ENCODE peak calls at places on chromosomes 4 and X, in six cellular contexts. X is putamen; B is stimulated activated CD4-positive, alpha-beta T cell treated with anti-CD3 and anti-CD28 coated beads, Interleukin-4, amount 100 ng/mL, for 48 hours; J is progenitor cell of endocrine pancreas; G is kidney epithelial cell; D is NCI-H2107. Q is an unnamed sample.
A peak's percentile ranks its signal among the peaks of the same experiment; 100 is the strongest.

GRCh38 chr4:7043521-7044414 is 596 bp downstream of the TADA2B start:
- DNase-seq in X (no peak), J (peak; percentile 44), D (no peak), G (no peak), B (peak; percentile 38), Q (peak; percentile 81)

GRCh38 chr4:125368161-125368560 is 53.4 kb downstream of the FAT4 start:
- DNase-seq in B (no peak), G (no peak), J (no peak), D (no peak), X (no peak), Q (no peak)

GRCh38 chr4:132827522-132827921 is 321.6 kb upstream of the PCDH10 start:
- DNase-seq in D (no peak), B (no peak), X (no peak), G (no peak), J (no peak), Q (no peak)

GRCh38 chr4:2057382-2058065 is 1.6 kb upstream of the NAT8L start:
- DNase-seq in X (no peak), D (no peak), J (no peak), B (no peak), G (no peak), Q (no peak)

GRCh38 chr4:8323947-8324555 is 54.5 kb downstream of the HTRA3 start:
- DNase-seq in D (no peak), X (no peak), B (no peak), J (no peak), G (no peak), Q (no peak)

GRCh38 chr4:177404342-177404741 is 37.9 kb downstream of the AGA start:
- DNase-seq in G (no peak), J (no peak), B (no peak), X (no peak), D (no peak), Q (no peak)

GRCh38 chr4:174036111-174036510 is 247.4 kb downstream of the FBXO8 start:
- DNase-seq in B (no peak), D (no peak), X (no peak), G (no peak), J (no peak), Q (no peak)

GRCh38 chrX:13078739-13079444 is 34.5 kb upstream of the FAM9C start:
- DNase-seq in G (no peak), J (no peak), X (no peak), B (no peak), D (peak; percentile 18), Q (peak; percentile 79)

GRCh38 chrX:545488-545887 is 85.1 kb upstream of the SHOX start:
- DNase-seq in X (no peak), G (no peak), D (no peak), J (no peak), B (no peak), Q (no peak)

GRCh38 chr4:70734168-70734954 is 12.6 kb downstream of the RUFY3 start:
- DNase-seq in G (peak; percentile 18), B (no peak), X (peak; percentile 49), J (no peak), D (no peak), Q (no peak)

Q was measured in coronary artery.